ENCODE peak calls at places on chromosomes 12 and 14, in nine cellular contexts. One of them, this sample, is unnamed.
A peak's percentile ranks its signal among the peaks of the same experiment; 100 is the strongest.

GRCh38 chr14:51297066-51297465 is 57.0 kb downstream of the TMX1 start:
- DNase-seq in AG09309: no peak
- DNase-seq in psoas muscle: no peak
- DNase-seq in GM23248: no peak
- DNase-seq in AG10803: no peak
- DNase-seq in bronchial epithelial cell: no peak
- DNase-seq in GM12865: no peak
- DNase-seq in skeletal muscle cell: no peak
- DNase-seq in dorsolateral prefrontal cortex: no peak
- DNase-seq in this sample: no peak

GRCh38 chr12:130555628-130556485 is 160.2 kb downstream of the RIMBP2 start:
- DNase-seq in psoas muscle: no peak
- DNase-seq in AG10803: no peak
- DNase-seq in AG09309: no peak
- DNase-seq in GM12865: no peak
- DNase-seq in dorsolateral prefrontal cortex: peak; percentile 71
- DNase-seq in skeletal muscle cell: no peak
- DNase-seq in bronchial epithelial cell: no peak
- DNase-seq in GM23248: no peak
- DNase-seq in this sample: no peak

GRCh38 chr14:63438065-63438757 is 105.0 kb downstream of the PPP2R5E start:
- DNase-seq in bronchial epithelial cell: peak; percentile 92
- DNase-seq in GM23248: peak; percentile 94
- DNase-seq in GM12865: peak; percentile 40
- DNase-seq in AG09309: peak; percentile 94
- DNase-seq in dorsolateral prefrontal cortex: no peak
- DNase-seq in psoas muscle: peak; percentile 53
- DNase-seq in AG10803: peak; percentile 97
- DNase-seq in skeletal muscle cell: peak; percentile 95
- DNase-seq in this sample: peak; percentile 89

GRCh38 chr12:2678416-2678815 is 116.4 kb upstream of the FKBP4 start:
- DNase-seq in AG10803: no peak
- DNase-seq in skeletal muscle cell: no peak
- DNase-seq in GM23248: no peak
- DNase-seq in bronchial epithelial cell: no peak
- DNase-seq in dorsolateral prefrontal cortex: no peak
- DNase-seq in AG09309: no peak
- DNase-seq in GM12865: no peak
- DNase-seq in psoas muscle: no peak
- DNase-seq in this sample: no peak

GRCh38 chr14:76456200-76456599 is 80.3 kb downstream of the ESRRB start:
- DNase-seq in GM23248: peak; percentile 39
- DNase-seq in bronchial epithelial cell: peak; percentile 18
- DNase-seq in psoas muscle: no peak
- DNase-seq in AG09309: no peak
- DNase-seq in GM12865: peak; percentile 57
- DNase-seq in AG10803: peak; percentile 16
- DNase-seq in dorsolateral prefrontal cortex: no peak
- DNase-seq in skeletal muscle cell: no peak
- DNase-seq in this sample: peak; percentile 8

GRCh38 chr12:77727442-77728001 is 103.2 kb upstream of the NAV3 start:
- DNase-seq in bronchial epithelial cell: no peak
- DNase-seq in dorsolateral prefrontal cortex: no peak
- DNase-seq in skeletal muscle cell: no peak
- DNase-seq in GM23248: no peak
- DNase-seq in GM12865: no peak
- DNase-seq in psoas muscle: no peak
- DNase-seq in AG10803: no peak
- DNase-seq in AG09309: no peak
- DNase-seq in this sample: no peak

GRCh38 chr14:99231850-99232401 is 40.1 kb downstream of the BCL11B start:
- DNase-seq in AG09309: no peak
- DNase-seq in psoas muscle: no peak
- DNase-seq in skeletal muscle cell: no peak
- DNase-seq in bronchial epithelial cell: no peak
- DNase-seq in dorsolateral prefrontal cortex: no peak
- DNase-seq in AG10803: no peak
- DNase-seq in GM12865: no peak
- DNase-seq in GM23248: no peak
- DNase-seq in this sample: no peak

GRCh38 chr12:110995016-110995415 is 74.6 kb upstream of the MYL2 start:
- DNase-seq in skeletal muscle cell: no peak
- DNase-seq in AG09309: no peak
- DNase-seq in dorsolateral prefrontal cortex: no peak
- DNase-seq in psoas muscle: no peak
- DNase-seq in bronchial epithelial cell: no peak
- DNase-seq in GM12865: no peak
- DNase-seq in AG10803: no peak
- DNase-seq in GM23248: no peak
- DNase-seq in this sample: no peak

GRCh38 chr14:65824285-65824977 is 411.9 kb downstream of the FUT8 start:
- DNase-seq in GM12865: peak; percentile 78
- DNase-seq in skeletal muscle cell: peak; percentile 22
- DNase-seq in dorsolateral prefrontal cortex: peak; percentile 46
- DNase-seq in AG09309: peak; percentile 28
- DNase-seq in GM23248: peak; percentile 71
- DNase-seq in AG10803: peak; percentile 70
- DNase-seq in psoas muscle: no peak
- DNase-seq in bronchial epithelial cell: peak; percentile 63
- DNase-seq in this sample: peak; percentile 84

GRCh38 chr12:113891737-113892520 is 74.2 kb downstream of the RBM19 start:
- DNase-seq in dorsolateral prefrontal cortex: no peak
- DNase-seq in AG10803: no peak
- DNase-seq in GM12865: no peak
- DNase-seq in skeletal muscle cell: no peak
- DNase-seq in bronchial epithelial cell: no peak
- DNase-seq in psoas muscle: no peak
- DNase-seq in GM23248: no peak
- DNase-seq in AG09309: no peak
- DNase-seq in this sample: no peak

GRCh38 chr12:114403690-114404450 is 2.1 kb downstream of the TBX5 start:
- DNase-seq in bronchial epithelial cell: no peak
- DNase-seq in dorsolateral prefrontal cortex: no peak
- DNase-seq in psoas muscle: no peak
- DNase-seq in GM23248: peak; percentile 82
- DNase-seq in AG09309: no peak
- DNase-seq in skeletal muscle cell: no peak
- DNase-seq in GM12865: no peak
- DNase-seq in AG10803: no peak
- DNase-seq in this sample: no peak

GRCh38 chr12:38905480-38906351 is at the start of gene CPNE8:
- DNase-seq in skeletal muscle cell: no peak
- DNase-seq in GM23248: peak; percentile 72
- DNase-seq in AG10803: peak; percentile 69
- DNase-seq in AG09309: no peak
- DNase-seq in dorsolateral prefrontal cortex: peak; percentile 80
- DNase-seq in psoas muscle: peak; percentile 88
- DNase-seq in bronchial epithelial cell: peak; percentile 53
- DNase-seq in GM12865: peak; percentile 87
- DNase-seq in this sample: peak; percentile 66

GRCh38 chr12:130088509-130088908 is 73.8 kb upstream of the FZD10 start:
- DNase-seq in AG10803: no peak
- DNase-seq in dorsolateral prefrontal cortex: no peak
- DNase-seq in psoas muscle: no peak
- DNase-seq in GM23248: no peak
- DNase-seq in skeletal muscle cell: no peak
- DNase-seq in GM12865: no peak
- DNase-seq in AG09309: no peak
- DNase-seq in bronchial epithelial cell: no peak
- DNase-seq in this sample: no peak

GRCh38 chr14:93954900-93955891 is 21.2 kb downstream of the ASB2 start:
- DNase-seq in AG09309: no peak
- DNase-seq in skeletal muscle cell: no peak
- DNase-seq in psoas muscle: peak; percentile 54
- DNase-seq in bronchial epithelial cell: no peak
- DNase-seq in dorsolateral prefrontal cortex: no peak
- DNase-seq in GM23248: no peak
- DNase-seq in AG10803: no peak
- DNase-seq in GM12865: peak; percentile 66
- DNase-seq in this sample: no peak

GRCh38 chr12:53058674-53059433 is 9.0 kb downstream of the TNS2 start:
- DNase-seq in GM23248: no peak
- DNase-seq in psoas muscle: peak; percentile 57
- DNase-seq in bronchial epithelial cell: no peak
- DNase-seq in dorsolateral prefrontal cortex: no peak
- DNase-seq in GM12865: no peak
- DNase-seq in AG09309: no peak
- DNase-seq in AG10803: no peak
- DNase-seq in skeletal muscle cell: no peak
- DNase-seq in this sample: peak; percentile 37

GRCh38 chr14:88323086-88323519 is at the start of gene KCNK10:
- DNase-seq in GM23248: no peak
- DNase-seq in skeletal muscle cell: no peak
- DNase-seq in GM12865: peak; percentile 13
- DNase-seq in psoas muscle: no peak
- DNase-seq in AG09309: no peak
- DNase-seq in bronchial epithelial cell: no peak
- DNase-seq in AG10803: no peak
- DNase-seq in dorsolateral prefrontal cortex: peak; percentile 70
- DNase-seq in this sample: no peak

GRCh38 chr12:57733928-57734327 is 4.6 kb downstream of the AGAP2 start:
- DNase-seq in skeletal muscle cell: no peak
- DNase-seq in bronchial epithelial cell: no peak
- DNase-seq in dorsolateral prefrontal cortex: no peak
- DNase-seq in psoas muscle: no peak
- DNase-seq in AG09309: no peak
- DNase-seq in AG10803: no peak
- DNase-seq in GM23248: no peak
- DNase-seq in GM12865: no peak
- DNase-seq in this sample: no peak

GRCh38 chr12:38053655-38054464 is 262.7 kb upstream of the ALG10B start:
- DNase-seq in dorsolateral prefrontal cortex: no peak
- DNase-seq in skeletal muscle cell: no peak
- DNase-seq in psoas muscle: no peak
- DNase-seq in GM12865: no peak
- DNase-seq in bronchial epithelial cell: no peak
- DNase-seq in AG10803: no peak
- DNase-seq in AG09309: no peak
- DNase-seq in GM23248: peak; percentile 3
- DNase-seq in this sample: no peak

GRCh38 chr12:47777741-47778558 is 4.9 kb downstream of the SLC48A1 start:
- DNase-seq in bronchial epithelial cell: no peak
- DNase-seq in AG10803: peak; percentile 39
- DNase-seq in GM23248: peak; percentile 31
- DNase-seq in psoas muscle: peak; percentile 67
- DNase-seq in GM12865: no peak
- DNase-seq in skeletal muscle cell: no peak
- DNase-seq in AG09309: no peak
- DNase-seq in dorsolateral prefrontal cortex: peak; percentile 91
- DNase-seq in this sample: no peak

GRCh38 chr12:85448548-85449139 is 168.6 kb downstream of the ALX1 start:
- DNase-seq in GM12865: no peak
- DNase-seq in bronchial epithelial cell: no peak
- DNase-seq in dorsolateral prefrontal cortex: no peak
- DNase-seq in psoas muscle: no peak
- DNase-seq in AG10803: peak; percentile 15
- DNase-seq in GM23248: peak; percentile 56
- DNase-seq in skeletal muscle cell: no peak
- DNase-seq in AG09309: no peak
- DNase-seq in this sample: peak; percentile 55

GRCh38 chr12:65779091-65779642 is 45.1 kb upstream of the HMGA2 start:
- DNase-seq in bronchial epithelial cell: peak; percentile 57
- DNase-seq in skeletal muscle cell: no peak
- DNase-seq in AG09309: peak; percentile 10
- DNase-seq in AG10803: peak; percentile 61
- DNase-seq in GM12865: no peak
- DNase-seq in dorsolateral prefrontal cortex: no peak
- DNase-seq in psoas muscle: no peak
- DNase-seq in GM23248: peak; percentile 29
- DNase-seq in this sample: peak; percentile 50
- H3K4me3 ChIP-seq in bronchial epithelial cell: no peak overlapping the region
- H3K4me3 ChIP-seq in skeletal muscle cell: no peak overlapping the region
- H3K4me3 ChIP-seq in AG09309: no peak overlapping the region
- H3K4me3 ChIP-seq in AG10803: no peak overlapping the region
- H3K4me3 ChIP-seq in GM12865: no peak overlapping the region
- H3K4me3 ChIP-seq in dorsolateral prefrontal cortex: no peak overlapping the region
- H3K4me3 ChIP-seq in psoas muscle: no peak overlapping the region
- H3K4me3 ChIP-seq in GM23248: peak overlapping the region; percentile 29
- H3K4me3 ChIP-seq in this sample: no peak overlapping the region

GRCh38 chr12:9651265-9651729 is 18.2 kb upstream of the CLEC2D start:
- DNase-seq in dorsolateral prefrontal cortex: no peak
- DNase-seq in AG09309: peak; percentile 62
- DNase-seq in GM12865: peak; percentile 83
- DNase-seq in AG10803: peak; percentile 85
- DNase-seq in skeletal muscle cell: no peak
- DNase-seq in psoas muscle: no peak
- DNase-seq in GM23248: peak; percentile 76
- DNase-seq in bronchial epithelial cell: peak; percentile 58
- DNase-seq in this sample: peak; percentile 41
- H3K4me3 ChIP-seq in dorsolateral prefrontal cortex: no peak overlapping the region
- H3K4me3 ChIP-seq in AG09309: no peak overlapping the region
- H3K4me3 ChIP-seq in GM12865: peak overlapping the region; percentile 83
- H3K4me3 ChIP-seq in AG10803: no peak overlapping the region
- H3K4me3 ChIP-seq in skeletal muscle cell: no peak overlapping the region
- H3K4me3 ChIP-seq in psoas muscle: no peak overlapping the region
- H3K4me3 ChIP-seq in GM23248: peak overlapping the region; percentile 82
- H3K4me3 ChIP-seq in bronchial epithelial cell: no peak overlapping the region
- H3K4me3 ChIP-seq in this sample: no peak overlapping the region

GRCh38 chr12:75209782-75210138 is at the start of gene KCNC2:
- DNase-seq in psoas muscle: no peak
- DNase-seq in dorsolateral prefrontal cortex: no peak
- DNase-seq in AG09309: no peak
- DNase-seq in GM23248: no peak
- DNase-seq in bronchial epithelial cell: no peak
- DNase-seq in AG10803: no peak
- DNase-seq in GM12865: no peak
- DNase-seq in skeletal muscle cell: no peak
- DNase-seq in this sample: no peak

GRCh38 chr12:75207338-75208083 is 2.1 kb downstream of the KCNC2 start:
- DNase-seq in GM23248: no peak
- DNase-seq in AG09309: no peak
- DNase-seq in psoas muscle: no peak
- DNase-seq in bronchial epithelial cell: no peak
- DNase-seq in AG10803: no peak
- DNase-seq in dorsolateral prefrontal cortex: peak; percentile 43
- DNase-seq in GM12865: no peak
- DNase-seq in skeletal muscle cell: no peak
- DNase-seq in this sample: no peak

GRCh38 chr12:75208851-75209781 is 523 bp downstream of the KCNC2 start:
- DNase-seq in skeletal muscle cell: no peak
- DNase-seq in AG10803: peak; percentile 10
- DNase-seq in GM23248: peak; percentile 51
- DNase-seq in psoas muscle: no peak
- DNase-seq in bronchial epithelial cell: peak; percentile 8
- DNase-seq in dorsolateral prefrontal cortex: peak; percentile 55
- DNase-seq in AG09309: no peak
- DNase-seq in GM12865: no peak
- DNase-seq in this sample: peak; percentile 7

GRCh38 chr12:75212072-75212471 is 2.4 kb upstream of the KCNC2 start:
- DNase-seq in AG09309: no peak
- DNase-seq in psoas muscle: no peak
- DNase-seq in GM23248: no peak
- DNase-seq in skeletal muscle cell: no peak
- DNase-seq in AG10803: no peak
- DNase-seq in GM12865: no peak
- DNase-seq in bronchial epithelial cell: no peak
- DNase-seq in dorsolateral prefrontal cortex: no peak
- DNase-seq in this sample: no peak
- H3K4me3 ChIP-seq in AG09309: no peak overlapping the region
- H3K4me3 ChIP-seq in psoas muscle: no peak overlapping the region
- H3K4me3 ChIP-seq in GM23248: no peak overlapping the region
- H3K4me3 ChIP-seq in skeletal muscle cell: no peak overlapping the region
- H3K4me3 ChIP-seq in AG10803: no peak overlapping the region
- H3K4me3 ChIP-seq in GM12865: no peak overlapping the region
- H3K4me3 ChIP-seq in bronchial epithelial cell: no peak overlapping the region
- H3K4me3 ChIP-seq in dorsolateral prefrontal cortex: no peak overlapping the region
- H3K4me3 ChIP-seq in this sample: no peak overlapping the region

GRCh38 chr14:105013150-105013787 is 7.6 kb downstream of the CDCA4 start:
- DNase-seq in AG10803: peak; percentile 40
- DNase-seq in GM12865: peak; percentile 41
- DNase-seq in GM23248: peak; percentile 47
- DNase-seq in bronchial epithelial cell: peak; percentile 17
- DNase-seq in skeletal muscle cell: no peak
- DNase-seq in AG09309: no peak
- DNase-seq in dorsolateral prefrontal cortex: no peak
- DNase-seq in psoas muscle: no peak
- DNase-seq in this sample: peak; percentile 61
- H3K4me3 ChIP-seq in AG10803: no peak overlapping the region
- H3K4me3 ChIP-seq in GM12865: no peak overlapping the region
- H3K4me3 ChIP-seq in GM23248: no peak overlapping the region
- H3K4me3 ChIP-seq in bronchial epithelial cell: no peak overlapping the region
- H3K4me3 ChIP-seq in skeletal muscle cell: no peak overlapping the region
- H3K4me3 ChIP-seq in AG09309: no peak overlapping the region
- H3K4me3 ChIP-seq in dorsolateral prefrontal cortex: no peak overlapping the region
- H3K4me3 ChIP-seq in psoas muscle: no peak overlapping the region
- H3K4me3 ChIP-seq in this sample: no peak overlapping the region

This sample was measured in foreskin fibroblast.